ENCODE peak calls at places on chromosomes 1 and 21, in six cellular contexts. One of them, this sample, is unnamed.

GRCh38 chr1:55070291-55070690 is 30.9 kb downstream of the PCSK9 start:
- DNase-seq in IMR-90: no peak
- DNase-seq in K562: no peak
- DNase-seq in HepG2: no peak
- DNase-seq in GM12878: no peak
- DNase-seq in A549: no peak
- DNase-seq in this sample: no peak

GRCh38 chr1:181608386-181608785 is 125.1 kb downstream of the CACNA1E start:
- DNase-seq in GM12878: no peak
- DNase-seq in IMR-90: no peak
- DNase-seq in A549: no peak
- DNase-seq in HepG2: no peak
- DNase-seq in K562: no peak
- DNase-seq in this sample: no peak

GRCh38 chr21:30463713-30464112 is 16.5 kb downstream of the KRTAP19-1 start:
- DNase-seq in A549: peak; percentile 1
- DNase-seq in HepG2: no peak
- DNase-seq in GM12878: no peak
- DNase-seq in IMR-90: no peak
- DNase-seq in K562: peak; percentile 20
- DNase-seq in this sample: no peak

GRCh38 chr1:180502361-180503273 is at the start of gene ACBD6:
- DNase-seq in IMR-90: peak; percentile 83
- DNase-seq in A549: peak; percentile 94
- DNase-seq in HepG2: peak; percentile 71
- DNase-seq in K562: peak; percentile 86
- DNase-seq in GM12878: peak; percentile 51
- DNase-seq in this sample: peak; percentile 83

GRCh38 chr1:21865943-21866628 is 54.0 kb downstream of the LDLRAD2 start:
- DNase-seq in GM12878: peak; percentile 64
- DNase-seq in A549: no peak
- DNase-seq in IMR-90: no peak
- DNase-seq in K562: peak; percentile 79
- DNase-seq in HepG2: peak; percentile 48
- DNase-seq in this sample: peak; percentile 42

GRCh38 chr1:180309338-180309737 is 79.3 kb downstream of the LHX4 start:
- DNase-seq in A549: peak; percentile 66
- DNase-seq in K562: no peak
- DNase-seq in IMR-90: peak; percentile 74
- DNase-seq in GM12878: no peak
- DNase-seq in HepG2: peak; percentile 54
- DNase-seq in this sample: no peak

GRCh38 chr1:184242507-184242943 is 144.3 kb upstream of the C1orf21 start:
- DNase-seq in IMR-90: peak; percentile 91
- DNase-seq in A549: no peak
- DNase-seq in K562: no peak
- DNase-seq in HepG2: no peak
- DNase-seq in GM12878: no peak
- DNase-seq in this sample: peak; percentile 26

GRCh38 chr1:10686404-10687040 is 109.9 kb downstream of the CASZ1 start:
- DNase-seq in K562: no peak
- DNase-seq in GM12878: no peak
- DNase-seq in A549: no peak
- DNase-seq in HepG2: peak; percentile 71
- DNase-seq in IMR-90: no peak
- DNase-seq in this sample: no peak

GRCh38 chr1:185541861-185542260 is 192.3 kb upstream of the HMCN1 start:
- DNase-seq in HepG2: no peak
- DNase-seq in GM12878: no peak
- DNase-seq in IMR-90: peak; percentile 65
- DNase-seq in A549: no peak
- DNase-seq in K562: no peak
- DNase-seq in this sample: no peak

DNA sequence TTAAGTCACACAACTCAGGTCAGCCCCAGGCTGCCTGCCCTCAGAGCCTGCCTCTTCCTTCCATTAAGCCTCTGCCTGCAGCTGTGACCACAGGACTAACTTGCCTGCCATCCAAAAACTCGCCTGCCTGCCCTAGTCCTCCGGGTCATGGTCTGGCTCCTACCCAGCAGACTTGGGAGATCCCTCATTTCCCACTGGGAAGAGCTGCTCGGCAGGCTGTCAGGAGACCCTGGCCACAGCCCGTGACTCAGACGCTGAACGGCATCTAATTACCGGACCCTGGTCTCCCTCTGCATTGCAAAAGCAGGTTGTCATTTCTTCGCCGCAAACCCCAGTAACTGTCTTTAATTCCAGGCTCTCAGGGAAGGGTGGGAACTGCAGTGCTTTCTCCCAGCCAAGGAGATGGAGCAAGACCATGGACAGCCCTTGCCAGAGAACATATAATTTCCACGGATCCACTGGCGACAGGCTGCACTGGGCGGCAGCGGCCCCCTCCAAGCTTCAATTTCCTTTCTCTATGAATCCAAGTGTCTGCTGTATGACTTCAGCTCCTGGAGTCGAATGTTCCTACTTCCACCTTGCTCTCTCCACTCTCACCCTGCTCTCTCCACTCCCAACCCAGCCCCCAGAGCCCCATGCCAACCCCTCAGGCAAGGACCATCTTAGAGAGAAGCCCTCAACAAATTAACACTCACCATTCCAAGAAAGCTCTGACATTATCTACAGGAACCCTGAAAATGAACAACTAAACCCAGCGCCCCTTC is 20.4 kb downstream of the OLFML2B start:
- DNase-seq in A549: no peak
- DNase-seq in IMR-90: peak; percentile 86
- DNase-seq in HepG2: no peak
- DNase-seq in K562: no peak
- DNase-seq in GM12878: no peak
- DNase-seq in this sample: no peak
- TF ChIP-seq BHLHE40 in A549: no peak
- TF ChIP-seq BHLHE40 in IMR-90: no peak
- TF ChIP-seq BHLHE40 in HepG2: no peak
- TF ChIP-seq BHLHE40 in K562: no peak
- TF ChIP-seq BHLHE40 in GM12878: no peak
- TF ChIP-seq BHLHE40 in this sample: no peak

GRCh38 chr1:176111835-176112234 is 95.3 kb downstream of the COP1 start:
- DNase-seq in HepG2: no peak
- DNase-seq in IMR-90: peak; percentile 78
- DNase-seq in A549: peak; percentile 5
- DNase-seq in GM12878: no peak
- DNase-seq in K562: no peak
- DNase-seq in this sample: no peak
- TF ChIP-seq BHLHE40 in HepG2: no peak
- TF ChIP-seq BHLHE40 in IMR-90: no peak
- TF ChIP-seq BHLHE40 in A549: no peak
- TF ChIP-seq BHLHE40 in GM12878: no peak
- TF ChIP-seq BHLHE40 in K562: no peak
- TF ChIP-seq BHLHE40 in this sample: no peak

GRCh38 chr1:175434268-175434860 is 241.8 kb upstream of the KIAA0040 start:
- DNase-seq in GM12878: no peak
- DNase-seq in K562: peak; percentile 80
- DNase-seq in A549: peak; percentile 6
- DNase-seq in IMR-90: no peak
- DNase-seq in HepG2: no peak
- DNase-seq in this sample: peak; percentile 56
- TF ChIP-seq BHLHE40 in GM12878: no peak
- TF ChIP-seq BHLHE40 in K562: peak; percentile 11
- TF ChIP-seq BHLHE40 in A549: no peak
- TF ChIP-seq BHLHE40 in IMR-90: no peak
- TF ChIP-seq BHLHE40 in HepG2: no peak
- TF ChIP-seq BHLHE40 in this sample: no peak

DNA sequence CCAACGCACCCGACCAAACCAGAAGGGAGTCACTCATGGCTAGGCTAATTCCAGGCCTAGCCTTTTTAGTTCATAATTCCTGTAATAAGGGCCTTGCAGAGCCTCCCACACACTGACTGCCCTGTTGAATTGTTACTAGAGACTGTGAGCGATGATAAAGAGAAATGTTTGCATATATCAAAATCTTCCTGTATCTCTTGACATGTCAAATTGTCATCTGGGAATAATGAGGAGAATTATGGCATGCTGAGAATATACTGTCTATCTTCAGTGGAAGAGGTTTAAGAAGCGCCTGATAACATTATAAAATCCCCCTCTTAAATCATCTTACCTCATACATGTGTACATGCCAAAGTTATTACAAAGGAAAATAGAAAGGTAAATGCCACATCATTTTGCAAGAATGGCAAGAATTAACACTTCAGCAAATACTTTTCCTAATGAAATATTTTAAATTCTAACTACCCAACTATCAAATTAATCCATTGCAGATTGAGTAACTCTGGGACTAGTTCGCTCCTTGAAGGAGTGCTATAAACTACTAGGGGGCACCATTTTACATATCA is 144.1 kb downstream of the CENPF start:
- DNase-seq in GM12878: no peak
- DNase-seq in K562: no peak
- DNase-seq in A549: no peak
- DNase-seq in HepG2: no peak
- DNase-seq in IMR-90: no peak
- DNase-seq in this sample: no peak
- TF ChIP-seq BHLHE40 in GM12878: no peak
- TF ChIP-seq BHLHE40 in K562: no peak
- TF ChIP-seq BHLHE40 in A549: no peak
- TF ChIP-seq BHLHE40 in HepG2: no peak
- TF ChIP-seq BHLHE40 in IMR-90: no peak
- TF ChIP-seq BHLHE40 in this sample: no peak

GRCh38 chr1:226164154-226164553 is 22.4 kb downstream of the ACBD3 start:
- DNase-seq in A549: no peak
- DNase-seq in GM12878: no peak
- DNase-seq in IMR-90: no peak
- DNase-seq in HepG2: no peak
- DNase-seq in K562: no peak
- DNase-seq in this sample: no peak
- TF ChIP-seq BHLHE40 in A549: no peak
- TF ChIP-seq BHLHE40 in GM12878: no peak
- TF ChIP-seq BHLHE40 in IMR-90: no peak
- TF ChIP-seq BHLHE40 in HepG2: no peak
- TF ChIP-seq BHLHE40 in K562: no peak
- TF ChIP-seq BHLHE40 in this sample: no peak

GRCh38 chr1:107153033-107153432 is 12.2 kb downstream of the NTNG1 start:
- DNase-seq in GM12878: no peak
- DNase-seq in IMR-90: no peak
- DNase-seq in HepG2: peak; percentile 2
- DNase-seq in A549: no peak
- DNase-seq in K562: no peak
- DNase-seq in this sample: no peak
- TF ChIP-seq BHLHE40 in GM12878: no peak
- TF ChIP-seq BHLHE40 in IMR-90: no peak
- TF ChIP-seq BHLHE40 in HepG2: no peak
- TF ChIP-seq BHLHE40 in A549: no peak
- TF ChIP-seq BHLHE40 in K562: no peak
- TF ChIP-seq BHLHE40 in this sample: no peak

GRCh38 chr1:36463404-36463772 is 796 bp downstream of the MRPS15 start:
- DNase-seq in GM12878: no peak
- DNase-seq in IMR-90: no peak
- DNase-seq in A549: no peak
- DNase-seq in K562: peak; percentile 54
- DNase-seq in HepG2: no peak
- DNase-seq in this sample: no peak
- TF ChIP-seq BHLHE40 in GM12878: no peak
- TF ChIP-seq BHLHE40 in IMR-90: no peak
- TF ChIP-seq BHLHE40 in A549: no peak
- TF ChIP-seq BHLHE40 in K562: no peak
- TF ChIP-seq BHLHE40 in HepG2: no peak
- TF ChIP-seq BHLHE40 in this sample: no peak

GRCh38 chr1:18340158-18340764 is 140.5 kb upstream of the KLHDC7A start:
- DNase-seq in A549: no peak
- DNase-seq in IMR-90: no peak
- DNase-seq in K562: no peak
- DNase-seq in GM12878: no peak
- DNase-seq in HepG2: no peak
- DNase-seq in this sample: no peak

GRCh38 chr1:18340787-18341186 is 139.9 kb upstream of the KLHDC7A start:
- DNase-seq in GM12878: no peak
- DNase-seq in K562: no peak
- DNase-seq in IMR-90: no peak
- DNase-seq in HepG2: no peak
- DNase-seq in A549: no peak
- DNase-seq in this sample: no peak

GRCh38 chr1:18342744-18343143 is 138.0 kb upstream of the KLHDC7A start:
- DNase-seq in GM12878: no peak
- DNase-seq in K562: no peak
- DNase-seq in A549: no peak
- DNase-seq in HepG2: no peak
- DNase-seq in IMR-90: no peak
- DNase-seq in this sample: no peak

GRCh38 chr1:18343646-18344045 is 137.1 kb upstream of the KLHDC7A start:
- DNase-seq in GM12878: no peak
- DNase-seq in A549: no peak
- DNase-seq in K562: no peak
- DNase-seq in IMR-90: no peak
- DNase-seq in HepG2: no peak
- DNase-seq in this sample: no peak

DNA sequence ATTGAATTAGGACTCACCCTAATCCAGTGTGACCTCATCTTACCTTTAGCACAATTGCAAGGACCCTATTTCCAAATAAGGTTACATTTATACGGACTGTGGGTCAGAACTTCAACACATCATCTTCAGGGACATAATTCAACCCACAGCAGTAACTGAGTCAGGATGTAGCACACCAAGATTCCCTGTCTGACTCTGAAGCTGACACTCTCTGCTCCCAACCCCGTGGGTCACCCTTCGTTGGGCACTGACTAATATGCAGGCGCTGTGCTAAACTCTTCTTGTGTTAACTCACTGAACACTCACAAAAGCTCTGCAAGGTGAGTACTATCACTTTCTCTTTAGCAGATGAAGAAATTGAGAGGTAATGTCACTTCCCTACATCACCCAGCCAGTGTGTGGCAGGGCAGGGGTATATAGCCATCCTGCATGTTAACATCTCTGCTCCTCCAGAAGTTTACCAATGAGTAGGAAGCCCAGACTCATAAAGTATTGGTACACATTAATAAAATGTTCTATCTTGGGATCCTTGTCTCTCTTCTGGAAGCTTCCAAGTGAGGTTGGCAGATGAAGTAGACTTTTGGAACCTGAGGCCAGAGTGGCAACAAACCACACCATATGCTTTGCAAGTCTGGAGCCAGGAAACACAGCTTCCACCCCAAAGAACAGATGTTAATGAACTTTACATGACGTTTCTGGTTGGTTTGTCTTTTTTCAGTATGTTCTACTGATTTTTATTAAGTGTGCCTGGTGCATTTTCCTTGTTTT is 139.3 kb upstream of the KLHDC7A start:
- DNase-seq in GM12878: peak; percentile 53
- DNase-seq in HepG2: no peak
- DNase-seq in K562: no peak
- DNase-seq in IMR-90: no peak
- DNase-seq in A549: no peak
- DNase-seq in this sample: no peak
- TF ChIP-seq BHLHE40 in GM12878: no peak
- TF ChIP-seq BHLHE40 in HepG2: no peak
- TF ChIP-seq BHLHE40 in K562: no peak
- TF ChIP-seq BHLHE40 in IMR-90: no peak
- TF ChIP-seq BHLHE40 in A549: no peak
- TF ChIP-seq BHLHE40 in this sample: no peak

This sample was measured in HEK293T.